ENCODE peak calls at places on chromosome 18, in four cellular contexts. One of them, this sample, is unnamed.
A peak's percentile ranks its signal among the peaks of the same experiment; 100 is the strongest.

GRCh38 chr18:11955299-11956029 is 25.8 kb upstream of the IMPA2 start:
- DNase-seq in effector memory CD4-positive, alpha-beta T cell: no peak
- DNase-seq in RWPE1: peak; percentile 41
- DNase-seq in brain microvascular endothelial cell: peak; percentile 83
- DNase-seq in this sample: no peak

GRCh38 chr18:56168049-56168781 is 470.2 kb downstream of the TXNL1 start:
- DNase-seq in brain microvascular endothelial cell: peak; percentile 30
- DNase-seq in effector memory CD4-positive, alpha-beta T cell: no peak
- DNase-seq in RWPE1: no peak
- DNase-seq in this sample: peak; percentile 91

GRCh38 chr18:26089247-26090129 is 925 bp downstream of the SS18 start:
- DNase-seq in RWPE1: peak; percentile 13
- DNase-seq in effector memory CD4-positive, alpha-beta T cell: no peak
- DNase-seq in brain microvascular endothelial cell: peak; percentile 34
- DNase-seq in this sample: no peak

GRCh38 chr18:44687421-44687820 is 6.7 kb downstream of the SETBP1 start:
- DNase-seq in effector memory CD4-positive, alpha-beta T cell: no peak
- DNase-seq in RWPE1: no peak
- DNase-seq in brain microvascular endothelial cell: no peak
- DNase-seq in this sample: no peak

GRCh38 chr18:4282954-4283353 is 172.2 kb downstream of the DLGAP1 start:
- DNase-seq in RWPE1: no peak
- DNase-seq in brain microvascular endothelial cell: no peak
- DNase-seq in effector memory CD4-positive, alpha-beta T cell: no peak
- DNase-seq in this sample: no peak

GRCh38 chr18:56245856-56246575 is 392.4 kb downstream of the TXNL1 start:
- DNase-seq in effector memory CD4-positive, alpha-beta T cell: no peak
- DNase-seq in brain microvascular endothelial cell: no peak
- DNase-seq in RWPE1: no peak
- DNase-seq in this sample: no peak

GRCh38 chr18:56728741-56729140 is 77.6 kb downstream of the WDR7 start:
- DNase-seq in effector memory CD4-positive, alpha-beta T cell: no peak
- DNase-seq in RWPE1: no peak
- DNase-seq in brain microvascular endothelial cell: no peak
- DNase-seq in this sample: no peak

GRCh38 chr18:70991577-70991976 is 702.7 kb downstream of the SOCS6 start:
- DNase-seq in brain microvascular endothelial cell: no peak
- DNase-seq in effector memory CD4-positive, alpha-beta T cell: no peak
- DNase-seq in RWPE1: no peak
- DNase-seq in this sample: no peak

GRCh38 chr18:56770873-56771272 is 119.7 kb downstream of the WDR7 start:
- DNase-seq in effector memory CD4-positive, alpha-beta T cell: no peak
- DNase-seq in brain microvascular endothelial cell: no peak
- DNase-seq in RWPE1: no peak
- DNase-seq in this sample: no peak

GRCh38 chr18:25075793-25076192 is 276.2 kb downstream of the ZNF521 start:
- DNase-seq in brain microvascular endothelial cell: no peak
- DNase-seq in effector memory CD4-positive, alpha-beta T cell: no peak
- DNase-seq in RWPE1: no peak
- DNase-seq in this sample: no peak

GRCh38 chr18:29164020-29164706 is 987.2 kb upstream of the CDH2 start:
- DNase-seq in RWPE1: peak; percentile 78
- DNase-seq in brain microvascular endothelial cell: peak; percentile 70
- DNase-seq in effector memory CD4-positive, alpha-beta T cell: no peak
- DNase-seq in this sample: no peak

GRCh38 chr18:13321923-13322322 is 103.4 kb downstream of the LDLRAD4 start:
- DNase-seq in brain microvascular endothelial cell: no peak
- DNase-seq in RWPE1: no peak
- DNase-seq in effector memory CD4-positive, alpha-beta T cell: no peak
- DNase-seq in this sample: no peak

GRCh38 chr18:42401131-42401673 is 446.2 kb downstream of the PIK3C3 start:
- DNase-seq in brain microvascular endothelial cell: no peak
- DNase-seq in effector memory CD4-positive, alpha-beta T cell: no peak
- DNase-seq in RWPE1: no peak
- DNase-seq in this sample: no peak

GRCh38 chr18:73980289-73980979 is 167.2 kb downstream of the FBXO15 start:
- DNase-seq in effector memory CD4-positive, alpha-beta T cell: no peak
- DNase-seq in RWPE1: peak; percentile 14
- DNase-seq in brain microvascular endothelial cell: peak; percentile 16
- DNase-seq in this sample: no peak

GRCh38 chr18:3061581-3062416 is 48.9 kb upstream of the LPIN2 start:
- DNase-seq in effector memory CD4-positive, alpha-beta T cell: no peak
- DNase-seq in brain microvascular endothelial cell: no peak
- DNase-seq in RWPE1: no peak
- DNase-seq in this sample: no peak

GRCh38 chr18:65753520-65753919 is 2.7 kb downstream of the CDH7 start:
- DNase-seq in brain microvascular endothelial cell: no peak
- DNase-seq in RWPE1: no peak
- DNase-seq in effector memory CD4-positive, alpha-beta T cell: no peak
- DNase-seq in this sample: no peak

GRCh38 chr18:10131036-10131774 is 217.4 kb downstream of the VAPA start:
- DNase-seq in RWPE1: no peak
- DNase-seq in brain microvascular endothelial cell: no peak
- DNase-seq in effector memory CD4-positive, alpha-beta T cell: no peak
- DNase-seq in this sample: no peak

GRCh38 chr18:71831039-71831438 is 713.1 kb downstream of the CBLN2 start:
- DNase-seq in RWPE1: no peak
- DNase-seq in effector memory CD4-positive, alpha-beta T cell: no peak
- DNase-seq in brain microvascular endothelial cell: no peak
- DNase-seq in this sample: peak; percentile 41

GRCh38 chr18:41077076-41077475 is 878.0 kb upstream of the PIK3C3 start:
- DNase-seq in brain microvascular endothelial cell: no peak
- DNase-seq in RWPE1: no peak
- DNase-seq in effector memory CD4-positive, alpha-beta T cell: no peak
- DNase-seq in this sample: no peak

This sample was measured in PC-9.